ENCODE peak calls at places on chromosomes 2 and 18, in six cellular contexts. One of them, this sample, is unnamed.

GRCh38 chr2:121088251-121089004 is 196.6 kb downstream of the TFCP2L1 start:
- DNase-seq in activated CD4-positive, CD25-positive, alpha-beta regulatory T cell treated with anti-CD3 and anti-CD28 coated beads, Interleukin-2, amount 50 U/mL, for 72 hours: no peak
- DNase-seq in anterior cingulate cortex: no peak
- DNase-seq in mucosa of gallbladder: no peak
- DNase-seq in thoracic aorta: no peak
- DNase-seq in IMR-90: no peak
- DNase-seq in this sample: no peak

GRCh38 chr18:832085-832681 is 20.1 kb upstream of the YES1 start:
- DNase-seq in mucosa of gallbladder: no peak
- DNase-seq in IMR-90: no peak
- DNase-seq in activated CD4-positive, CD25-positive, alpha-beta regulatory T cell treated with anti-CD3 and anti-CD28 coated beads, Interleukin-2, amount 50 U/mL, for 72 hours: no peak
- DNase-seq in anterior cingulate cortex: no peak
- DNase-seq in thoracic aorta: no peak
- DNase-seq in this sample: no peak

GRCh38 chr2:15677141-15677911 is 85.7 kb downstream of the DDX1 start:
- DNase-seq in anterior cingulate cortex: no peak
- DNase-seq in thoracic aorta: no peak
- DNase-seq in activated CD4-positive, CD25-positive, alpha-beta regulatory T cell treated with anti-CD3 and anti-CD28 coated beads, Interleukin-2, amount 50 U/mL, for 72 hours: no peak
- DNase-seq in IMR-90: no peak
- DNase-seq in mucosa of gallbladder: no peak
- DNase-seq in this sample: no peak

GRCh38 chr18:5391427-5391826 is 95.9 kb upstream of the ZBTB14 start:
- DNase-seq in mucosa of gallbladder: no peak
- DNase-seq in anterior cingulate cortex: no peak
- DNase-seq in thoracic aorta: no peak
- DNase-seq in activated CD4-positive, CD25-positive, alpha-beta regulatory T cell treated with anti-CD3 and anti-CD28 coated beads, Interleukin-2, amount 50 U/mL, for 72 hours: no peak
- DNase-seq in IMR-90: no peak
- DNase-seq in this sample: no peak

GRCh38 chr2:44562737-44563136 is 201.0 kb downstream of the CAMKMT start:
- DNase-seq in IMR-90: no peak
- DNase-seq in activated CD4-positive, CD25-positive, alpha-beta regulatory T cell treated with anti-CD3 and anti-CD28 coated beads, Interleukin-2, amount 50 U/mL, for 72 hours: no peak
- DNase-seq in anterior cingulate cortex: no peak
- DNase-seq in thoracic aorta: no peak
- DNase-seq in mucosa of gallbladder: no peak
- DNase-seq in this sample: no peak

GRCh38 chr2:157468931-157469708 is 25.2 kb upstream of the CYTIP start:
- DNase-seq in anterior cingulate cortex: no peak
- DNase-seq in activated CD4-positive, CD25-positive, alpha-beta regulatory T cell treated with anti-CD3 and anti-CD28 coated beads, Interleukin-2, amount 50 U/mL, for 72 hours: no peak
- DNase-seq in mucosa of gallbladder: no peak
- DNase-seq in IMR-90: peak
- DNase-seq in thoracic aorta: no peak
- DNase-seq in this sample: no peak

GRCh38 chr2:130765464-130765863 is 10.1 kb downstream of the AMER3 start:
- DNase-seq in mucosa of gallbladder: no peak
- DNase-seq in activated CD4-positive, CD25-positive, alpha-beta regulatory T cell treated with anti-CD3 and anti-CD28 coated beads, Interleukin-2, amount 50 U/mL, for 72 hours: no peak
- DNase-seq in IMR-90: no peak
- DNase-seq in thoracic aorta: no peak
- DNase-seq in anterior cingulate cortex: no peak
- DNase-seq in this sample: no peak

GRCh38 chr18:62389761-62390481 is 64.8 kb downstream of the TNFRSF11A start:
- DNase-seq in IMR-90: no peak
- DNase-seq in thoracic aorta: no peak
- DNase-seq in activated CD4-positive, CD25-positive, alpha-beta regulatory T cell treated with anti-CD3 and anti-CD28 coated beads, Interleukin-2, amount 50 U/mL, for 72 hours: no peak
- DNase-seq in anterior cingulate cortex: no peak
- DNase-seq in mucosa of gallbladder: no peak
- DNase-seq in this sample: no peak

GRCh38 chr2:97693476-97693875 is 19.9 kb upstream of the ZAP70 start:
- DNase-seq in anterior cingulate cortex: no peak
- DNase-seq in thoracic aorta: no peak
- DNase-seq in mucosa of gallbladder: no peak
- DNase-seq in IMR-90: peak
- DNase-seq in activated CD4-positive, CD25-positive, alpha-beta regulatory T cell treated with anti-CD3 and anti-CD28 coated beads, Interleukin-2, amount 50 U/mL, for 72 hours: no peak
- DNase-seq in this sample: no peak

GRCh38 chr2:60275958-60276357 is 277.5 kb downstream of the BCL11A start:
- DNase-seq in mucosa of gallbladder: no peak
- DNase-seq in thoracic aorta: no peak
- DNase-seq in IMR-90: no peak
- DNase-seq in anterior cingulate cortex: no peak
- DNase-seq in activated CD4-positive, CD25-positive, alpha-beta regulatory T cell treated with anti-CD3 and anti-CD28 coated beads, Interleukin-2, amount 50 U/mL, for 72 hours: no peak
- DNase-seq in this sample: no peak

GRCh38 chr2:20343128-20343527 is 7.5 kb downstream of the PUM2 start:
- DNase-seq in anterior cingulate cortex: no peak
- DNase-seq in IMR-90: peak
- DNase-seq in thoracic aorta: no peak
- DNase-seq in activated CD4-positive, CD25-positive, alpha-beta regulatory T cell treated with anti-CD3 and anti-CD28 coated beads, Interleukin-2, amount 50 U/mL, for 72 hours: no peak
- DNase-seq in mucosa of gallbladder: no peak
- DNase-seq in this sample: no peak

GRCh38 chr18:36095936-36096519 is 28.7 kb upstream of the RPRD1A start:
- DNase-seq in thoracic aorta: no peak
- DNase-seq in IMR-90: peak
- DNase-seq in activated CD4-positive, CD25-positive, alpha-beta regulatory T cell treated with anti-CD3 and anti-CD28 coated beads, Interleukin-2, amount 50 U/mL, for 72 hours: no peak
- DNase-seq in anterior cingulate cortex: no peak
- DNase-seq in mucosa of gallbladder: no peak
- DNase-seq in this sample: no peak

GRCh38 chr2:10083692-10084566 is 3.7 kb upstream of the CYS1 start:
- DNase-seq in IMR-90: no peak
- DNase-seq in thoracic aorta: no peak
- DNase-seq in activated CD4-positive, CD25-positive, alpha-beta regulatory T cell treated with anti-CD3 and anti-CD28 coated beads, Interleukin-2, amount 50 U/mL, for 72 hours: no peak
- DNase-seq in anterior cingulate cortex: no peak
- DNase-seq in mucosa of gallbladder: no peak
- DNase-seq in this sample: no peak

GRCh38 chr2:109055435-109055834 is 66.4 kb upstream of the EDAR start:
- DNase-seq in activated CD4-positive, CD25-positive, alpha-beta regulatory T cell treated with anti-CD3 and anti-CD28 coated beads, Interleukin-2, amount 50 U/mL, for 72 hours: no peak
- DNase-seq in IMR-90: no peak
- DNase-seq in thoracic aorta: no peak
- DNase-seq in anterior cingulate cortex: no peak
- DNase-seq in mucosa of gallbladder: no peak
- DNase-seq in this sample: no peak

GRCh38 chr2:190829642-190830041 is 51.0 kb upstream of the GLS start:
- DNase-seq in anterior cingulate cortex: no peak
- DNase-seq in activated CD4-positive, CD25-positive, alpha-beta regulatory T cell treated with anti-CD3 and anti-CD28 coated beads, Interleukin-2, amount 50 U/mL, for 72 hours: no peak
- DNase-seq in mucosa of gallbladder: no peak
- DNase-seq in IMR-90: no peak
- DNase-seq in thoracic aorta: no peak
- DNase-seq in this sample: no peak

GRCh38 chr2:235644191-235644590 is 150.3 kb downstream of the AGAP1 start:
- DNase-seq in mucosa of gallbladder: no peak
- DNase-seq in IMR-90: no peak
- DNase-seq in activated CD4-positive, CD25-positive, alpha-beta regulatory T cell treated with anti-CD3 and anti-CD28 coated beads, Interleukin-2, amount 50 U/mL, for 72 hours: no peak
- DNase-seq in anterior cingulate cortex: peak
- DNase-seq in thoracic aorta: no peak
- DNase-seq in this sample: peak

GRCh38 chr2:141697035-141697434 is 433.8 kb downstream of the LRP1B start:
- DNase-seq in thoracic aorta: no peak
- DNase-seq in anterior cingulate cortex: no peak
- DNase-seq in mucosa of gallbladder: no peak
- DNase-seq in IMR-90: no peak
- DNase-seq in activated CD4-positive, CD25-positive, alpha-beta regulatory T cell treated with anti-CD3 and anti-CD28 coated beads, Interleukin-2, amount 50 U/mL, for 72 hours: no peak
- DNase-seq in this sample: no peak

GRCh38 chr2:241801611-241802420 is 7.2 kb upstream of the NEU4 start:
- DNase-seq in thoracic aorta: no peak
- DNase-seq in mucosa of gallbladder: no peak
- DNase-seq in activated CD4-positive, CD25-positive, alpha-beta regulatory T cell treated with anti-CD3 and anti-CD28 coated beads, Interleukin-2, amount 50 U/mL, for 72 hours: no peak
- DNase-seq in anterior cingulate cortex: no peak
- DNase-seq in IMR-90: no peak
- DNase-seq in this sample: no peak

GRCh38 chr2:209549589-209549988 is 125.7 kb downstream of the MAP2 start:
- DNase-seq in anterior cingulate cortex: no peak
- DNase-seq in thoracic aorta: no peak
- DNase-seq in activated CD4-positive, CD25-positive, alpha-beta regulatory T cell treated with anti-CD3 and anti-CD28 coated beads, Interleukin-2, amount 50 U/mL, for 72 hours: no peak
- DNase-seq in IMR-90: no peak
- DNase-seq in mucosa of gallbladder: no peak
- DNase-seq in this sample: no peak

GRCh38 chr2:23686405-23687029 is 240.4 kb downstream of the ATAD2B start:
- DNase-seq in thoracic aorta: no peak
- DNase-seq in mucosa of gallbladder: no peak
- DNase-seq in activated CD4-positive, CD25-positive, alpha-beta regulatory T cell treated with anti-CD3 and anti-CD28 coated beads, Interleukin-2, amount 50 U/mL, for 72 hours: no peak
- DNase-seq in IMR-90: no peak
- DNase-seq in anterior cingulate cortex: no peak
- DNase-seq in this sample: no peak

GRCh38 chr2:144950874-144951560 is 431.1 kb upstream of the ZEB2 start:
- DNase-seq in thoracic aorta: no peak
- DNase-seq in activated CD4-positive, CD25-positive, alpha-beta regulatory T cell treated with anti-CD3 and anti-CD28 coated beads, Interleukin-2, amount 50 U/mL, for 72 hours: no peak
- DNase-seq in mucosa of gallbladder: no peak
- DNase-seq in anterior cingulate cortex: no peak
- DNase-seq in IMR-90: peak
- DNase-seq in this sample: no peak

GRCh38 chr2:55431982-55432627 is 12.4 kb upstream of the CCDC88A start:
- DNase-seq in anterior cingulate cortex: no peak
- DNase-seq in mucosa of gallbladder: no peak
- DNase-seq in activated CD4-positive, CD25-positive, alpha-beta regulatory T cell treated with anti-CD3 and anti-CD28 coated beads, Interleukin-2, amount 50 U/mL, for 72 hours: no peak
- DNase-seq in thoracic aorta: no peak
- DNase-seq in IMR-90: peak
- DNase-seq in this sample: no peak

GRCh38 chr2:118122768-118123335 is 34.6 kb downstream of the INSIG2 start:
- DNase-seq in IMR-90: no peak
- DNase-seq in activated CD4-positive, CD25-positive, alpha-beta regulatory T cell treated with anti-CD3 and anti-CD28 coated beads, Interleukin-2, amount 50 U/mL, for 72 hours: no peak
- DNase-seq in thoracic aorta: no peak
- DNase-seq in mucosa of gallbladder: no peak
- DNase-seq in anterior cingulate cortex: no peak
- DNase-seq in this sample: no peak

GRCh38 chr2:79982445-79982844 is 322.1 kb downstream of the LRRTM1 start:
- DNase-seq in anterior cingulate cortex: no peak
- DNase-seq in IMR-90: no peak
- DNase-seq in thoracic aorta: no peak
- DNase-seq in mucosa of gallbladder: no peak
- DNase-seq in activated CD4-positive, CD25-positive, alpha-beta regulatory T cell treated with anti-CD3 and anti-CD28 coated beads, Interleukin-2, amount 50 U/mL, for 72 hours: no peak
- DNase-seq in this sample: peak

GRCh38 chr2:60707750-60708371 is 48.2 kb upstream of the PAPOLG start:
- DNase-seq in mucosa of gallbladder: no peak
- DNase-seq in IMR-90: peak
- DNase-seq in activated CD4-positive, CD25-positive, alpha-beta regulatory T cell treated with anti-CD3 and anti-CD28 coated beads, Interleukin-2, amount 50 U/mL, for 72 hours: no peak
- DNase-seq in thoracic aorta: no peak
- DNase-seq in anterior cingulate cortex: no peak
- DNase-seq in this sample: no peak

GRCh38 chr2:154692927-154693326 is 5.6 kb upstream of the KCNJ3 start:
- DNase-seq in activated CD4-positive, CD25-positive, alpha-beta regulatory T cell treated with anti-CD3 and anti-CD28 coated beads, Interleukin-2, amount 50 U/mL, for 72 hours: no peak
- DNase-seq in thoracic aorta: no peak
- DNase-seq in anterior cingulate cortex: no peak
- DNase-seq in IMR-90: no peak
- DNase-seq in mucosa of gallbladder: peak
- DNase-seq in this sample: no peak

GRCh38 chr2:197128897-197129296 is 181.7 kb downstream of the ANKRD44 start:
- DNase-seq in IMR-90: peak
- DNase-seq in thoracic aorta: no peak
- DNase-seq in mucosa of gallbladder: no peak
- DNase-seq in activated CD4-positive, CD25-positive, alpha-beta regulatory T cell treated with anti-CD3 and anti-CD28 coated beads, Interleukin-2, amount 50 U/mL, for 72 hours: no peak
- DNase-seq in anterior cingulate cortex: no peak
- DNase-seq in this sample: no peak

GRCh38 chr2:226583715-226584114 is 215.9 kb downstream of the IRS1 start:
- DNase-seq in activated CD4-positive, CD25-positive, alpha-beta regulatory T cell treated with anti-CD3 and anti-CD28 coated beads, Interleukin-2, amount 50 U/mL, for 72 hours: no peak
- DNase-seq in IMR-90: peak
- DNase-seq in mucosa of gallbladder: peak
- DNase-seq in anterior cingulate cortex: no peak
- DNase-seq in thoracic aorta: no peak
- DNase-seq in this sample: no peak

GRCh38 chr2:139850254-139850890 is 1070.2 kb upstream of the NXPH2 start:
- DNase-seq in activated CD4-positive, CD25-positive, alpha-beta regulatory T cell treated with anti-CD3 and anti-CD28 coated beads, Interleukin-2, amount 50 U/mL, for 72 hours: no peak
- DNase-seq in mucosa of gallbladder: no peak
- DNase-seq in anterior cingulate cortex: no peak
- DNase-seq in IMR-90: no peak
- DNase-seq in thoracic aorta: no peak
- DNase-seq in this sample: no peak

GRCh38 chr2:48081317-48081628 is 175.0 kb upstream of the FBXO11 start:
- DNase-seq in anterior cingulate cortex: no peak
- DNase-seq in thoracic aorta: no peak
- DNase-seq in IMR-90: no peak
- DNase-seq in activated CD4-positive, CD25-positive, alpha-beta regulatory T cell treated with anti-CD3 and anti-CD28 coated beads, Interleukin-2, amount 50 U/mL, for 72 hours: no peak
- DNase-seq in mucosa of gallbladder: no peak
- DNase-seq in this sample: no peak

This sample was measured in dorsolateral prefrontal cortex.